ENCODE peak calls at places on chromosomes 13 and 19, in eight cellular contexts. L is T-helper 1 cell; W is gastrocnemius medialis; V is iPS-NIHi11; H is neural crest cell; E is stimulated activated naive CD8-positive, alpha-beta T cell treated with anti-CD3 and anti-CD28 coated beads, Interleukin-15, Interleukin-2, amounts not matched to agents 100 U/mL and 50 U/mL, for 24 hours; T is BE2C; Q is cardiac muscle cell. J is an unnamed sample.

GRCh38 chr19:13604902-13605586 is 98.8 kb upstream of the CACNA1A start:
- DNase-seq in H (no peak), W (no peak), E (no peak), L (no peak), T (no peak), V (no peak), Q (no peak), J (no peak)

GRCh38 chr19:1690570-1691307 is 38.3 kb upstream of the TCF3 start:
- DNase-seq in W (no peak), H (peak), E (peak), L (peak), Q (peak), V (peak), T (peak), J (peak)

GRCh38 chr19:3178973-3179738 is 587 bp downstream of the S1PR4 start:
- DNase-seq in W (no peak), E (peak), V (no peak), Q (no peak), H (no peak), T (no peak), L (no peak), J (no peak)

GRCh38 chr19:8571006-8571411 is 6.2 kb downstream of the MYO1F start:
- DNase-seq in E (peak), Q (peak), L (no peak), V (peak), T (no peak), H (no peak), W (peak), J (peak)

GRCh38 chr19:38912600-38913514 is 871 bp upstream of the CCER2 start:
- DNase-seq in E (no peak), V (no peak), Q (no peak), H (no peak), W (no peak), L (no peak), T (no peak), J (no peak)

GRCh38 chr13:74273591-74273990 is 139.4 kb upstream of the KLF12 start:
- DNase-seq in E (no peak), H (no peak), Q (no peak), W (no peak), L (no peak), T (no peak), V (no peak), J (no peak)

GRCh38 chr13:111488466-111489132 is 168.2 kb downstream of the TEX29 start:
- DNase-seq in E (no peak), W (no peak), V (no peak), T (no peak), H (no peak), Q (no peak), L (no peak), J (no peak)

GRCh38 chr19:48878219-48879024 is 6.2 kb downstream of the PPP1R15A start:
- DNase-seq in V (no peak), W (no peak), Q (peak), E (no peak), T (no peak), L (no peak), H (no peak), J (no peak)

GRCh38 chr19:9962623-9963290 is 26.4 kb upstream of the OLFM2 start:
- DNase-seq in T (no peak), E (no peak), W (no peak), L (no peak), H (no peak), Q (no peak), V (no peak), J (no peak)

GRCh38 chr19:34806976-34807860 is 34.2 kb upstream of the ZNF599 start:
- DNase-seq in E (no peak), T (no peak), V (no peak), W (no peak), Q (no peak), L (no peak), H (no peak), J (no peak)

GRCh38 chr13:32639502-32640105 is 53.4 kb downstream of the PDS5B start:
- DNase-seq in T (peak), L (peak), E (peak), W (peak), V (peak), H (peak), Q (peak), J (peak)

GRCh38 chr13:36813226-36813625 is 5.8 kb upstream of the RFXAP start:
- DNase-seq in W (no peak), T (no peak), L (no peak), H (no peak), E (no peak), Q (no peak), V (no peak), J (no peak)

GRCh38 chr19:4014541-4015491 is 7.3 kb downstream of the PIAS4 start:
- DNase-seq in V (peak), T (peak), L (no peak), H (no peak), Q (no peak), E (peak), W (no peak), J (no peak)

GRCh38 chr13:32969516-32969941 is 46.7 kb upstream of the KL start:
- DNase-seq in T (no peak), H (no peak), Q (peak), W (no peak), L (no peak), E (no peak), V (no peak), J (no peak)

GRCh38 chr13:102869948-102870676 is 24.3 kb downstream of the ERCC5 start:
- DNase-seq in E (no peak), W (no peak), L (no peak), T (no peak), V (no peak), H (no peak), Q (no peak), J (no peak)

GRCh38 chr19:10726268-10726667 is 8.4 kb downstream of the DNM2 start:
- DNase-seq in L (no peak), W (no peak), H (no peak), V (no peak), E (no peak), Q (no peak), T (no peak), J (no peak)

GRCh38 chr19:6740589-6741348 is 1.3 kb downstream of the TRIP10 start:
- DNase-seq in Q (peak), T (no peak), L (no peak), H (peak), V (peak), W (peak), E (peak), J (no peak)

GRCh38 chr13:49022472-49023144 is 46.9 kb downstream of the FNDC3A start:
- DNase-seq in L (no peak), T (no peak), V (no peak), W (no peak), Q (no peak), E (no peak), H (no peak), J (no peak)

GRCh38 chr19:30696514-30696913 is 324.3 kb downstream of the ZNF536 start:
- DNase-seq in T (peak), L (no peak), H (peak), V (peak), E (peak), W (no peak), Q (peak), J (no peak)

GRCh38 chr19:33690461-33691427 is 69.0 kb downstream of the CHST8 start:
- DNase-seq in E (no peak), L (no peak), H (no peak), Q (no peak), T (peak), V (no peak), W (no peak), J (no peak)

GRCh38 chr13:31055589-31055988 is 106.1 kb downstream of the HSPH1 start:
- DNase-seq in L (no peak), Q (no peak), T (no peak), W (no peak), H (no peak), V (no peak), E (no peak), J (no peak)

GRCh38 chr19:16382775-16383543 is 58.3 kb downstream of the KLF2 start:
- DNase-seq in Q (peak), E (peak), V (peak), L (peak), W (peak), H (peak), T (peak), J (peak)

GRCh38 chr13:40401911-40402776 is 264.3 kb downstream of the FOXO1 start:
- DNase-seq in T (peak), Q (peak), L (no peak), V (peak), E (peak), H (no peak), W (peak), J (no peak)

GRCh38 chr19:40603071-40603718 is 2.0 kb downstream of the LTBP4 start:
- DNase-seq in L (no peak), E (no peak), T (no peak), W (no peak), Q (peak), V (no peak), H (no peak), J (no peak)

GRCh38 chr13:85277753-85278152 is 521.5 kb downstream of the SLITRK6 start:
- DNase-seq in Q (peak), W (no peak), V (no peak), T (no peak), L (no peak), E (no peak), H (no peak), J (no peak)

GRCh38 chr13:92265408-92265807 is 867.0 kb downstream of the GPC5 start:
- DNase-seq in H (no peak), E (no peak), V (no peak), W (no peak), Q (peak), L (no peak), T (no peak), J (no peak)

GRCh38 chr13:111282425-111282824 is 38.0 kb upstream of the TEX29 start:
- DNase-seq in T (no peak), E (no peak), W (no peak), V (no peak), L (no peak), H (no peak), Q (no peak), J (no peak)